ENCODE peak calls at places on chromosomes 1 and 21, in eight cellular contexts. Q is AG09319; C is stimulated activated CD8-positive, alpha-beta memory T cell treated with anti-CD3 and anti-CD28 coated beads, Interleukin-4, amount 100 ng/mL, for 24 hours; L is hippocampal formation; H is cerebellar cortex; M is HS-27A; J is pancreas; K is substantia nigra. O is an unnamed sample.

GRCh38 chr1:30729906-30730305 is 6.5 kb upstream of the MATN1 start:
- DNase-seq in Q (no peak), C (no peak), L (no peak), H (no peak), M (no peak), J (no peak), K (no peak), O (no peak)

GRCh38 chr1:230073371-230074035 is 6.5 kb downstream of the GALNT2 start:
- DNase-seq in Q (no peak), C (no peak), L (peak), H (peak), M (peak), J (peak), K (no peak), O (peak)

GRCh38 chr1:23878668-23879067 is 10.6 kb upstream of the FUCA1 start:
- DNase-seq in Q (no peak), C (no peak), L (no peak), H (no peak), M (no peak), J (no peak), K (no peak), O (no peak)

GRCh38 chr1:4344065-4344753 is 310.2 kb upstream of the AJAP1 start:
- DNase-seq in Q (no peak), C (no peak), L (no peak), H (no peak), M (no peak), J (no peak), K (no peak), O (no peak)

GRCh38 chr1:22540311-22540710 is 23.0 kb upstream of the EPHA8 start:
- DNase-seq in Q (no peak), C (no peak), L (no peak), H (no peak), M (no peak), J (no peak), K (no peak), O (no peak)

GRCh38 chr1:231315887-231316286 is 21.8 kb downstream of the EXOC8 start:
- DNase-seq in Q (no peak), C (peak), L (no peak), H (peak), M (no peak), J (peak), K (no peak), O (no peak)

GRCh38 chr1:89540406-89540970 is 15.9 kb downstream of the LRRC8B start:
- DNase-seq in Q (no peak), C (no peak), L (no peak), H (no peak), M (no peak), J (no peak), K (no peak), O (no peak)

GRCh38 chr1:231814536-231814935 is 187.9 kb downstream of the DISC1 start:
- DNase-seq in Q (no peak), C (no peak), L (no peak), H (no peak), M (no peak), J (no peak), K (no peak), O (no peak)

GRCh38 chr1:153610334-153611023 is 2.5 kb downstream of the S100A16 start:
- DNase-seq in Q (no peak), C (no peak), L (no peak), H (no peak), M (no peak), J (peak), K (no peak), O (no peak)

GRCh38 chr1:37257646-37258045 is 216.7 kb upstream of the ZC3H12A start:
- DNase-seq in Q (no peak), C (no peak), L (no peak), H (no peak), M (no peak), J (no peak), K (no peak), O (no peak)

GRCh38 chr1:245348626-245349025 is 193.8 kb downstream of the KIF26B start:
- DNase-seq in Q (no peak), C (no peak), L (no peak), H (no peak), M (no peak), J (no peak), K (no peak), O (no peak)

GRCh38 chr1:166164995-166165660 is 1.7 kb downstream of the FAM78B start:
- DNase-seq in Q (no peak), C (no peak), L (peak), H (peak), M (no peak), J (peak), K (no peak), O (no peak)

GRCh38 chr1:229694053-229694693 is 68.1 kb downstream of the URB2 start:
- DNase-seq in Q (no peak), C (no peak), L (no peak), H (no peak), M (no peak), J (no peak), K (no peak), O (no peak)

GRCh38 chr1:211305044-211305443 is 21.6 kb upstream of the TRAF5 start:
- DNase-seq in Q (no peak), C (no peak), L (no peak), H (peak), M (no peak), J (no peak), K (no peak), O (peak)

GRCh38 chr1:186655877-186656276 is 24.3 kb downstream of the PTGS2 start:
- DNase-seq in Q (no peak), C (no peak), L (no peak), H (no peak), M (no peak), J (no peak), K (no peak), O (no peak)

GRCh38 chr1:246971322-246971721 is 36.5 kb downstream of the ZNF695 start:
- DNase-seq in Q (no peak), C (peak), L (peak), H (peak), M (peak), J (peak), K (no peak), O (no peak)

GRCh38 chr1:230550428-230550827 is 91.9 kb upstream of the COG2 start:
- DNase-seq in Q (no peak), C (no peak), L (no peak), H (no peak), M (no peak), J (no peak), K (no peak), O (no peak)

GRCh38 chr1:58575831-58576726 is 973 bp downstream of the TACSTD2 start:
- DNase-seq in Q (no peak), C (no peak), L (no peak), H (no peak), M (no peak), J (peak), K (no peak), O (no peak)

GRCh38 chr1:62905872-62906271 is 121.9 kb downstream of the ATG4C start:
- DNase-seq in Q (no peak), C (no peak), L (no peak), H (no peak), M (no peak), J (no peak), K (no peak), O (no peak)

GRCh38 chr1:167138703-167139102 is 44.8 kb downstream of the STYXL2 start:
- DNase-seq in Q (no peak), C (no peak), L (no peak), H (no peak), M (no peak), J (no peak), K (no peak), O (no peak)

GRCh38 chr1:7387053-7387861 is 383.8 kb upstream of the VAMP3 start:
- DNase-seq in Q (no peak), C (no peak), L (no peak), H (no peak), M (no peak), J (no peak), K (no peak), O (no peak)

GRCh38 chr21:45224189-45224938 is 63.3 kb downstream of the POFUT2 start:
- DNase-seq in Q (no peak), C (no peak), L (no peak), H (no peak), M (no peak), J (no peak), K (no peak), O (no peak)

GRCh38 chr21:16040601-16041000 is 310.8 kb downstream of the USP25 start:
- DNase-seq in Q (no peak), C (no peak), L (no peak), H (no peak), M (no peak), J (no peak), K (no peak), O (no peak)

GRCh38 chr1:154990276-154990675 is 3.1 kb upstream of the LENEP start:
- DNase-seq in Q (no peak), C (no peak), L (no peak), H (no peak), M (no peak), J (no peak), K (no peak), O (no peak)

GRCh38 chr1:45097944-45098343 is 85.9 kb downstream of the UROD start:
- DNase-seq in Q (no peak), C (no peak), L (no peak), H (no peak), M (no peak), J (no peak), K (no peak), O (no peak)

GRCh38 chr21:39673736-39674135 is 61.0 kb downstream of the B3GALT5 start:
- DNase-seq in Q (no peak), C (no peak), L (no peak), H (no peak), M (no peak), J (no peak), K (no peak), O (no peak)

GRCh38 chr21:34728479-34728878 is 59.7 kb downstream of the CLIC6 start:
- DNase-seq in Q (no peak), C (no peak), L (no peak), H (no peak), M (no peak), J (no peak), K (no peak), O (no peak)

GRCh38 chr1:114746450-114747121 is 11.2 kb downstream of the CSDE1 start:
- DNase-seq in Q (no peak), C (no peak), L (no peak), H (no peak), M (no peak), J (no peak), K (no peak), O (no peak)

GRCh38 chr21:45154511-45155508 is 80.4 kb downstream of the ADARB1 start:
- DNase-seq in Q (no peak), C (no peak), L (no peak), H (no peak), M (peak), J (no peak), K (no peak), O (no peak)

GRCh38 chr1:216325336-216325735 is 97.9 kb downstream of the USH2A start:
- DNase-seq in Q (no peak), C (no peak), L (no peak), H (no peak), M (no peak), J (no peak), K (no peak), O (no peak)

GRCh38 chr1:214435867-214436266 is 115.5 kb downstream of the PTPN14 start:
- DNase-seq in Q (no peak), C (no peak), L (no peak), H (no peak), M (no peak), J (no peak), K (no peak), O (no peak)

GRCh38 chr1:226626577-226626956 is 78.0 kb downstream of the STUM start:
- DNase-seq in Q (no peak), C (peak), L (peak), H (peak), M (no peak), J (peak), K (no peak), O (no peak)

GRCh38 chr21:33063907-33064622 is 5.9 kb upstream of the OLIG1 start:
- DNase-seq in Q (no peak), C (no peak), L (no peak), H (no peak), M (no peak), J (no peak), K (no peak), O (no peak)

GRCh38 chr1:86478747-86479146 is 10.0 kb downstream of the CLCA1 start:
- DNase-seq in Q (no peak), C (no peak), L (no peak), H (no peak), M (no peak), J (no peak), K (no peak), O (no peak)

GRCh38 chr1:1034438-1034759 is 14.5 kb downstream of the AGRN start:
- DNase-seq in Q (no peak), C (no peak), L (no peak), H (no peak), M (no peak), J (no peak), K (no peak), O (no peak)

GRCh38 chr21:26964379-26964778 is 2.5 kb downstream of the ADAMTS5 start:
- DNase-seq in Q (no peak), C (no peak), L (no peak), H (peak), M (no peak), J (no peak), K (no peak), O (no peak)

GRCh38 chr1:198681831-198682756 is 43.3 kb downstream of the PTPRC start:
- DNase-seq in Q (peak), C (peak), L (peak), H (peak), M (no peak), J (no peak), K (no peak), O (peak)

GRCh38 chr1:117671781-117672501 is 66.1 kb downstream of the TENT5C start:
- DNase-seq in Q (no peak), C (no peak), L (peak), H (peak), M (no peak), J (peak), K (no peak), O (no peak)

O was measured in amniotic stem cell.